ENCODE peak calls at places on chromosomes 16 and 17, in eight cellular contexts. One of them, this sample, is unnamed.

GRCh38 chr16:78127130-78127529 is 27.7 kb downstream of the WWOX start:
- DNase-seq in activated naive CD4-positive, alpha-beta T cell: no peak
- DNase-seq in NK-92 treated with Interleukin-12 subunit alpha and Interleukin-12 subunit beta, amount 100 ng/mL, for 24 hours: no peak
- DNase-seq in body of pancreas: no peak
- DNase-seq in activated CD4-positive, alpha-beta T cell treated with anti-CD3 and anti-CD28 coated beads, Interleukin-2, amount 50 U/mL, for 48 hours: no peak
- DNase-seq in COR-L47: no peak
- DNase-seq in AG10803: peak
- DNase-seq in stimulated activated CD8-positive, alpha-beta memory T cell treated with anti-CD3 and anti-CD28 coated beads, Interleukin-12 subunit alpha, Interleukin-12 subunit beta, amount 100 ng/mL, for 1 hour: no peak
- DNase-seq in this sample: peak

GRCh38 chr17:61149862-61150362 is 249.7 kb upstream of the TBX2 start:
- DNase-seq in body of pancreas: no peak
- DNase-seq in COR-L47: no peak
- DNase-seq in activated naive CD4-positive, alpha-beta T cell: no peak
- DNase-seq in activated CD4-positive, alpha-beta T cell treated with anti-CD3 and anti-CD28 coated beads, Interleukin-2, amount 50 U/mL, for 48 hours: no peak
- DNase-seq in AG10803: no peak
- DNase-seq in stimulated activated CD8-positive, alpha-beta memory T cell treated with anti-CD3 and anti-CD28 coated beads, Interleukin-12 subunit alpha, Interleukin-12 subunit beta, amount 100 ng/mL, for 1 hour: no peak
- DNase-seq in NK-92 treated with Interleukin-12 subunit alpha and Interleukin-12 subunit beta, amount 100 ng/mL, for 24 hours: no peak
- DNase-seq in this sample: no peak

GRCh38 chr17:73929860-73930430 is 273.5 kb upstream of the RPL38 start:
- DNase-seq in COR-L47: no peak
- DNase-seq in activated naive CD4-positive, alpha-beta T cell: no peak
- DNase-seq in activated CD4-positive, alpha-beta T cell treated with anti-CD3 and anti-CD28 coated beads, Interleukin-2, amount 50 U/mL, for 48 hours: no peak
- DNase-seq in NK-92 treated with Interleukin-12 subunit alpha and Interleukin-12 subunit beta, amount 100 ng/mL, for 24 hours: no peak
- DNase-seq in body of pancreas: no peak
- DNase-seq in stimulated activated CD8-positive, alpha-beta memory T cell treated with anti-CD3 and anti-CD28 coated beads, Interleukin-12 subunit alpha, Interleukin-12 subunit beta, amount 100 ng/mL, for 1 hour: no peak
- DNase-seq in AG10803: no peak
- DNase-seq in this sample: no peak

GRCh38 chr16:47142469-47143328 is 1.0 kb downstream of the NETO2 start:
- DNase-seq in activated naive CD4-positive, alpha-beta T cell: no peak
- DNase-seq in activated CD4-positive, alpha-beta T cell treated with anti-CD3 and anti-CD28 coated beads, Interleukin-2, amount 50 U/mL, for 48 hours: peak
- DNase-seq in COR-L47: peak
- DNase-seq in body of pancreas: peak
- DNase-seq in NK-92 treated with Interleukin-12 subunit alpha and Interleukin-12 subunit beta, amount 100 ng/mL, for 24 hours: no peak
- DNase-seq in AG10803: peak
- DNase-seq in stimulated activated CD8-positive, alpha-beta memory T cell treated with anti-CD3 and anti-CD28 coated beads, Interleukin-12 subunit alpha, Interleukin-12 subunit beta, amount 100 ng/mL, for 1 hour: no peak
- DNase-seq in this sample: peak

GRCh38 chr16:49698931-49699715 is 156.8 kb downstream of the ZNF423 start:
- DNase-seq in stimulated activated CD8-positive, alpha-beta memory T cell treated with anti-CD3 and anti-CD28 coated beads, Interleukin-12 subunit alpha, Interleukin-12 subunit beta, amount 100 ng/mL, for 1 hour: no peak
- DNase-seq in activated naive CD4-positive, alpha-beta T cell: no peak
- DNase-seq in body of pancreas: no peak
- DNase-seq in NK-92 treated with Interleukin-12 subunit alpha and Interleukin-12 subunit beta, amount 100 ng/mL, for 24 hours: no peak
- DNase-seq in COR-L47: peak
- DNase-seq in AG10803: no peak
- DNase-seq in activated CD4-positive, alpha-beta T cell treated with anti-CD3 and anti-CD28 coated beads, Interleukin-2, amount 50 U/mL, for 48 hours: no peak
- DNase-seq in this sample: peak

GRCh38 chr16:73036074-73036826 is 11.7 kb downstream of the ZFHX3 start:
- DNase-seq in activated naive CD4-positive, alpha-beta T cell: no peak
- DNase-seq in activated CD4-positive, alpha-beta T cell treated with anti-CD3 and anti-CD28 coated beads, Interleukin-2, amount 50 U/mL, for 48 hours: no peak
- DNase-seq in NK-92 treated with Interleukin-12 subunit alpha and Interleukin-12 subunit beta, amount 100 ng/mL, for 24 hours: no peak
- DNase-seq in body of pancreas: no peak
- DNase-seq in AG10803: no peak
- DNase-seq in stimulated activated CD8-positive, alpha-beta memory T cell treated with anti-CD3 and anti-CD28 coated beads, Interleukin-12 subunit alpha, Interleukin-12 subunit beta, amount 100 ng/mL, for 1 hour: no peak
- DNase-seq in COR-L47: no peak
- DNase-seq in this sample: peak

GRCh38 chr16:4976611-4977145 is 18.5 kb downstream of the SEC14L5 start:
- DNase-seq in NK-92 treated with Interleukin-12 subunit alpha and Interleukin-12 subunit beta, amount 100 ng/mL, for 24 hours: no peak
- DNase-seq in stimulated activated CD8-positive, alpha-beta memory T cell treated with anti-CD3 and anti-CD28 coated beads, Interleukin-12 subunit alpha, Interleukin-12 subunit beta, amount 100 ng/mL, for 1 hour: no peak
- DNase-seq in activated CD4-positive, alpha-beta T cell treated with anti-CD3 and anti-CD28 coated beads, Interleukin-2, amount 50 U/mL, for 48 hours: no peak
- DNase-seq in AG10803: no peak
- DNase-seq in COR-L47: no peak
- DNase-seq in body of pancreas: peak
- DNase-seq in activated naive CD4-positive, alpha-beta T cell: no peak
- DNase-seq in this sample: no peak

GRCh38 chr17:40915721-40916256 is 21.7 kb downstream of the KRT23 start:
- DNase-seq in COR-L47: no peak
- DNase-seq in NK-92 treated with Interleukin-12 subunit alpha and Interleukin-12 subunit beta, amount 100 ng/mL, for 24 hours: no peak
- DNase-seq in activated CD4-positive, alpha-beta T cell treated with anti-CD3 and anti-CD28 coated beads, Interleukin-2, amount 50 U/mL, for 48 hours: no peak
- DNase-seq in body of pancreas: no peak
- DNase-seq in AG10803: peak
- DNase-seq in stimulated activated CD8-positive, alpha-beta memory T cell treated with anti-CD3 and anti-CD28 coated beads, Interleukin-12 subunit alpha, Interleukin-12 subunit beta, amount 100 ng/mL, for 1 hour: no peak
- DNase-seq in activated naive CD4-positive, alpha-beta T cell: no peak
- DNase-seq in this sample: peak

GRCh38 chr17:77887464-77888241 is 70.8 kb upstream of the TNRC6C start:
- DNase-seq in activated naive CD4-positive, alpha-beta T cell: peak
- DNase-seq in COR-L47: peak
- DNase-seq in AG10803: peak
- DNase-seq in NK-92 treated with Interleukin-12 subunit alpha and Interleukin-12 subunit beta, amount 100 ng/mL, for 24 hours: no peak
- DNase-seq in stimulated activated CD8-positive, alpha-beta memory T cell treated with anti-CD3 and anti-CD28 coated beads, Interleukin-12 subunit alpha, Interleukin-12 subunit beta, amount 100 ng/mL, for 1 hour: peak
- DNase-seq in activated CD4-positive, alpha-beta T cell treated with anti-CD3 and anti-CD28 coated beads, Interleukin-2, amount 50 U/mL, for 48 hours: peak
- DNase-seq in body of pancreas: peak
- DNase-seq in this sample: peak

GRCh38 chr16:49350265-49351103 is 23.1 kb upstream of the C16orf78 start:
- DNase-seq in activated CD4-positive, alpha-beta T cell treated with anti-CD3 and anti-CD28 coated beads, Interleukin-2, amount 50 U/mL, for 48 hours: peak
- DNase-seq in body of pancreas: peak
- DNase-seq in NK-92 treated with Interleukin-12 subunit alpha and Interleukin-12 subunit beta, amount 100 ng/mL, for 24 hours: no peak
- DNase-seq in AG10803: peak
- DNase-seq in activated naive CD4-positive, alpha-beta T cell: peak
- DNase-seq in stimulated activated CD8-positive, alpha-beta memory T cell treated with anti-CD3 and anti-CD28 coated beads, Interleukin-12 subunit alpha, Interleukin-12 subunit beta, amount 100 ng/mL, for 1 hour: peak
- DNase-seq in COR-L47: peak
- DNase-seq in this sample: peak

GRCh38 chr16:50272111-50272571 is 5.8 kb downstream of the ADCY7 start:
- DNase-seq in stimulated activated CD8-positive, alpha-beta memory T cell treated with anti-CD3 and anti-CD28 coated beads, Interleukin-12 subunit alpha, Interleukin-12 subunit beta, amount 100 ng/mL, for 1 hour: no peak
- DNase-seq in activated CD4-positive, alpha-beta T cell treated with anti-CD3 and anti-CD28 coated beads, Interleukin-2, amount 50 U/mL, for 48 hours: no peak
- DNase-seq in AG10803: no peak
- DNase-seq in body of pancreas: no peak
- DNase-seq in activated naive CD4-positive, alpha-beta T cell: no peak
- DNase-seq in COR-L47: no peak
- DNase-seq in NK-92 treated with Interleukin-12 subunit alpha and Interleukin-12 subunit beta, amount 100 ng/mL, for 24 hours: no peak
- DNase-seq in this sample: no peak

GRCh38 chr16:23862556-23862955 is 26.8 kb downstream of the PRKCB start:
- DNase-seq in body of pancreas: no peak
- DNase-seq in activated CD4-positive, alpha-beta T cell treated with anti-CD3 and anti-CD28 coated beads, Interleukin-2, amount 50 U/mL, for 48 hours: no peak
- DNase-seq in NK-92 treated with Interleukin-12 subunit alpha and Interleukin-12 subunit beta, amount 100 ng/mL, for 24 hours: no peak
- DNase-seq in AG10803: no peak
- DNase-seq in stimulated activated CD8-positive, alpha-beta memory T cell treated with anti-CD3 and anti-CD28 coated beads, Interleukin-12 subunit alpha, Interleukin-12 subunit beta, amount 100 ng/mL, for 1 hour: no peak
- DNase-seq in COR-L47: no peak
- DNase-seq in activated naive CD4-positive, alpha-beta T cell: no peak
- DNase-seq in this sample: no peak

GRCh38 chr16:83964684-83965443 is 3.2 kb upstream of the NECAB2 start:
- DNase-seq in activated naive CD4-positive, alpha-beta T cell: no peak
- DNase-seq in NK-92 treated with Interleukin-12 subunit alpha and Interleukin-12 subunit beta, amount 100 ng/mL, for 24 hours: no peak
- DNase-seq in AG10803: no peak
- DNase-seq in body of pancreas: no peak
- DNase-seq in stimulated activated CD8-positive, alpha-beta memory T cell treated with anti-CD3 and anti-CD28 coated beads, Interleukin-12 subunit alpha, Interleukin-12 subunit beta, amount 100 ng/mL, for 1 hour: no peak
- DNase-seq in COR-L47: no peak
- DNase-seq in activated CD4-positive, alpha-beta T cell treated with anti-CD3 and anti-CD28 coated beads, Interleukin-2, amount 50 U/mL, for 48 hours: no peak
- DNase-seq in this sample: no peak

GRCh38 chr17:10226930-10227695 is 28.7 kb upstream of the GAS7 start:
- DNase-seq in NK-92 treated with Interleukin-12 subunit alpha and Interleukin-12 subunit beta, amount 100 ng/mL, for 24 hours: peak
- DNase-seq in AG10803: no peak
- DNase-seq in COR-L47: no peak
- DNase-seq in activated CD4-positive, alpha-beta T cell treated with anti-CD3 and anti-CD28 coated beads, Interleukin-2, amount 50 U/mL, for 48 hours: peak
- DNase-seq in stimulated activated CD8-positive, alpha-beta memory T cell treated with anti-CD3 and anti-CD28 coated beads, Interleukin-12 subunit alpha, Interleukin-12 subunit beta, amount 100 ng/mL, for 1 hour: peak
- DNase-seq in activated naive CD4-positive, alpha-beta T cell: peak
- DNase-seq in body of pancreas: peak
- DNase-seq in this sample: no peak

GRCh38 chr16:68866933-68867332 is 23.6 kb downstream of the TANGO6 start:
- DNase-seq in AG10803: no peak
- DNase-seq in COR-L47: no peak
- DNase-seq in activated naive CD4-positive, alpha-beta T cell: no peak
- DNase-seq in activated CD4-positive, alpha-beta T cell treated with anti-CD3 and anti-CD28 coated beads, Interleukin-2, amount 50 U/mL, for 48 hours: no peak
- DNase-seq in body of pancreas: no peak
- DNase-seq in NK-92 treated with Interleukin-12 subunit alpha and Interleukin-12 subunit beta, amount 100 ng/mL, for 24 hours: no peak
- DNase-seq in stimulated activated CD8-positive, alpha-beta memory T cell treated with anti-CD3 and anti-CD28 coated beads, Interleukin-12 subunit alpha, Interleukin-12 subunit beta, amount 100 ng/mL, for 1 hour: no peak
- DNase-seq in this sample: no peak

GRCh38 chr17:75325827-75326586 is 36.8 kb upstream of the SLC25A19 start:
- DNase-seq in activated CD4-positive, alpha-beta T cell treated with anti-CD3 and anti-CD28 coated beads, Interleukin-2, amount 50 U/mL, for 48 hours: no peak
- DNase-seq in stimulated activated CD8-positive, alpha-beta memory T cell treated with anti-CD3 and anti-CD28 coated beads, Interleukin-12 subunit alpha, Interleukin-12 subunit beta, amount 100 ng/mL, for 1 hour: no peak
- DNase-seq in COR-L47: no peak
- DNase-seq in NK-92 treated with Interleukin-12 subunit alpha and Interleukin-12 subunit beta, amount 100 ng/mL, for 24 hours: no peak
- DNase-seq in AG10803: peak
- DNase-seq in body of pancreas: no peak
- DNase-seq in activated naive CD4-positive, alpha-beta T cell: no peak
- DNase-seq in this sample: peak

GRCh38 chr17:28746611-28747045 is 2.8 kb downstream of the TRAF4 start:
- DNase-seq in activated CD4-positive, alpha-beta T cell treated with anti-CD3 and anti-CD28 coated beads, Interleukin-2, amount 50 U/mL, for 48 hours: no peak
- DNase-seq in AG10803: no peak
- DNase-seq in stimulated activated CD8-positive, alpha-beta memory T cell treated with anti-CD3 and anti-CD28 coated beads, Interleukin-12 subunit alpha, Interleukin-12 subunit beta, amount 100 ng/mL, for 1 hour: no peak
- DNase-seq in activated naive CD4-positive, alpha-beta T cell: no peak
- DNase-seq in COR-L47: peak
- DNase-seq in body of pancreas: peak
- DNase-seq in NK-92 treated with Interleukin-12 subunit alpha and Interleukin-12 subunit beta, amount 100 ng/mL, for 24 hours: no peak
- DNase-seq in this sample: no peak

GRCh38 chr16:29806641-29807425 is 504 bp downstream of the MAZ start:
- DNase-seq in activated naive CD4-positive, alpha-beta T cell: peak
- DNase-seq in AG10803: no peak
- DNase-seq in NK-92 treated with Interleukin-12 subunit alpha and Interleukin-12 subunit beta, amount 100 ng/mL, for 24 hours: peak
- DNase-seq in stimulated activated CD8-positive, alpha-beta memory T cell treated with anti-CD3 and anti-CD28 coated beads, Interleukin-12 subunit alpha, Interleukin-12 subunit beta, amount 100 ng/mL, for 1 hour: no peak
- DNase-seq in activated CD4-positive, alpha-beta T cell treated with anti-CD3 and anti-CD28 coated beads, Interleukin-2, amount 50 U/mL, for 48 hours: peak
- DNase-seq in COR-L47: peak
- DNase-seq in body of pancreas: peak
- DNase-seq in this sample: no peak

GRCh38 chr16:66274335-66275110 is 92.0 kb upstream of the CDH5 start:
- DNase-seq in activated CD4-positive, alpha-beta T cell treated with anti-CD3 and anti-CD28 coated beads, Interleukin-2, amount 50 U/mL, for 48 hours: no peak
- DNase-seq in activated naive CD4-positive, alpha-beta T cell: no peak
- DNase-seq in COR-L47: peak
- DNase-seq in AG10803: peak
- DNase-seq in NK-92 treated with Interleukin-12 subunit alpha and Interleukin-12 subunit beta, amount 100 ng/mL, for 24 hours: no peak
- DNase-seq in body of pancreas: no peak
- DNase-seq in stimulated activated CD8-positive, alpha-beta memory T cell treated with anti-CD3 and anti-CD28 coated beads, Interleukin-12 subunit alpha, Interleukin-12 subunit beta, amount 100 ng/mL, for 1 hour: no peak
- DNase-seq in this sample: no peak

GRCh38 chr17:2981325-2981724 is 82.1 kb downstream of the OR1D5 start:
- DNase-seq in NK-92 treated with Interleukin-12 subunit alpha and Interleukin-12 subunit beta, amount 100 ng/mL, for 24 hours: no peak
- DNase-seq in activated naive CD4-positive, alpha-beta T cell: no peak
- DNase-seq in body of pancreas: no peak
- DNase-seq in COR-L47: no peak
- DNase-seq in stimulated activated CD8-positive, alpha-beta memory T cell treated with anti-CD3 and anti-CD28 coated beads, Interleukin-12 subunit alpha, Interleukin-12 subunit beta, amount 100 ng/mL, for 1 hour: no peak
- DNase-seq in activated CD4-positive, alpha-beta T cell treated with anti-CD3 and anti-CD28 coated beads, Interleukin-2, amount 50 U/mL, for 48 hours: no peak
- DNase-seq in AG10803: no peak
- DNase-seq in this sample: no peak

GRCh38 chr17:47875586-47875985 is 20.4 kb upstream of the SP2 start:
- DNase-seq in body of pancreas: no peak
- DNase-seq in NK-92 treated with Interleukin-12 subunit alpha and Interleukin-12 subunit beta, amount 100 ng/mL, for 24 hours: no peak
- DNase-seq in COR-L47: no peak
- DNase-seq in AG10803: no peak
- DNase-seq in activated CD4-positive, alpha-beta T cell treated with anti-CD3 and anti-CD28 coated beads, Interleukin-2, amount 50 U/mL, for 48 hours: no peak
- DNase-seq in stimulated activated CD8-positive, alpha-beta memory T cell treated with anti-CD3 and anti-CD28 coated beads, Interleukin-12 subunit alpha, Interleukin-12 subunit beta, amount 100 ng/mL, for 1 hour: no peak
- DNase-seq in activated naive CD4-positive, alpha-beta T cell: no peak
- DNase-seq in this sample: no peak

GRCh38 chr17:82281502-82282238 is 8.2 kb upstream of the CSNK1D start:
- DNase-seq in activated CD4-positive, alpha-beta T cell treated with anti-CD3 and anti-CD28 coated beads, Interleukin-2, amount 50 U/mL, for 48 hours: peak
- DNase-seq in COR-L47: no peak
- DNase-seq in AG10803: no peak
- DNase-seq in stimulated activated CD8-positive, alpha-beta memory T cell treated with anti-CD3 and anti-CD28 coated beads, Interleukin-12 subunit alpha, Interleukin-12 subunit beta, amount 100 ng/mL, for 1 hour: no peak
- DNase-seq in NK-92 treated with Interleukin-12 subunit alpha and Interleukin-12 subunit beta, amount 100 ng/mL, for 24 hours: no peak
- DNase-seq in body of pancreas: peak
- DNase-seq in activated naive CD4-positive, alpha-beta T cell: no peak
- DNase-seq in this sample: no peak

This sample was measured in astrocyte.